ENCODE peak calls at places on chromosomes 12 and 14, in nine cellular contexts. X is GM23248, M is lower lobe of right lung, L is H9, D is sigmoid colon, U is right cardiac atrium, S is PC-3, Q is transverse colon, F is A549. A is an unnamed sample. For H3K4me1, the result is how much of the 10 kb centered on the place peaks cover.

GRCh38 chr12:115421350-115421749 is 737.4 kb upstream of the TBX3 start:
- DNase-seq in X (no peak), M (no peak), L (no peak), D (no peak), U (no peak), S (no peak), Q (no peak), F (no peak), A (no peak)

GRCh38 chr12:45122776-45123380 is 72.0 kb upstream of the DBX2 start:
- DNase-seq in X (peak), M (no peak), L (no peak), D (no peak), U (no peak), S (peak), Q (no peak), F (no peak), A (no peak)

GRCh38 chr14:76101384-76101783 is 50.3 kb upstream of the GPATCH2L start:
- DNase-seq in X (peak), M (no peak), L (no peak), D (peak), U (no peak), S (no peak), Q (no peak), F (no peak), A (no peak)

GRCh38 chr14:90409209-90409730 is 12.4 kb downstream of the CALM1 start:
- DNase-seq in X (peak), M (no peak), L (no peak), D (peak), U (peak), S (peak), Q (peak), F (peak), A (no peak)

GRCh38 chr12:108381793-108382436 is 42.8 kb upstream of the CMKLR1 start:
- DNase-seq in X (peak), M (no peak), L (peak), D (no peak), U (no peak), S (peak), Q (no peak), F (no peak), A (no peak)

GRCh38 chr14:34252227-34252626 is 209.8 kb downstream of the SPTSSA start:
- DNase-seq in X (peak), M (no peak), L (no peak), D (no peak), U (no peak), S (peak), Q (no peak), F (no peak), A (no peak)

GRCh38 chr14:90305176-90305601 is 26.6 kb downstream of the NRDE2 start:
- DNase-seq in X (no peak), M (no peak), L (no peak), D (no peak), U (no peak), S (no peak), Q (no peak), F (no peak), A (no peak)

GRCh38 chr12:65463082-65463481 is 184.6 kb downstream of the MSRB3 start:
- DNase-seq in X (no peak), M (no peak), L (no peak), D (no peak), U (no peak), S (no peak), Q (no peak), F (no peak), A (no peak)

GRCh38 chr12:93783827-93784226 is 106.7 kb downstream of the CRADD start:
- DNase-seq in X (peak), M (no peak), L (no peak), D (no peak), U (no peak), S (no peak), Q (no peak), F (no peak), A (no peak)

GRCh38 chr12:49920241-49920914 is 16.7 kb upstream of the FAIM2 start:
- DNase-seq in X (peak), M (no peak), L (peak), D (no peak), U (peak), S (peak), Q (no peak), F (no peak), A (peak)

GRCh38 chr12:49920915-49921286 is 17.2 kb upstream of the FAIM2 start:
- DNase-seq in X (no peak), M (no peak), L (no peak), D (no peak), U (no peak), S (no peak), Q (no peak), F (no peak), A (peak)

GRCh38 chr12:49922349-49923034 is 18.8 kb upstream of the FAIM2 start:
- DNase-seq in X (no peak), M (no peak), L (peak), D (no peak), U (peak), S (no peak), Q (no peak), F (no peak), A (peak)

GRCh38 chr12:49921936-49922335 is 18.2 kb upstream of the FAIM2 start:
- DNase-seq in X (no peak), M (no peak), L (peak), D (no peak), U (no peak), S (no peak), Q (no peak), F (no peak), A (peak)

GRCh38 chr12:49921299-49921698 is 17.6 kb upstream of the FAIM2 start:
- DNase-seq in X (no peak), M (no peak), L (no peak), D (no peak), U (no peak), S (no peak), Q (no peak), F (no peak), A (no peak)
- H3K27ac ChIP-seq in X (no peak), M (no peak), L (no peak), D (no peak), U (no peak), S (no peak), Q (no peak), F (no peak), A (no peak)

GRCh38 chr14:77122555-77123125 is 19.0 kb downstream of the ZDHHC22 start:
- DNase-seq in X (no peak), M (no peak), L (peak), D (no peak), U (no peak), S (no peak), Q (no peak), F (no peak), A (no peak)
- H3K4me1 ChIP-seq in X (under half), M (under half), L (under half), D (under half), U (under half), S (under half), Q (under half), F (under half), A (under half)

DNA sequence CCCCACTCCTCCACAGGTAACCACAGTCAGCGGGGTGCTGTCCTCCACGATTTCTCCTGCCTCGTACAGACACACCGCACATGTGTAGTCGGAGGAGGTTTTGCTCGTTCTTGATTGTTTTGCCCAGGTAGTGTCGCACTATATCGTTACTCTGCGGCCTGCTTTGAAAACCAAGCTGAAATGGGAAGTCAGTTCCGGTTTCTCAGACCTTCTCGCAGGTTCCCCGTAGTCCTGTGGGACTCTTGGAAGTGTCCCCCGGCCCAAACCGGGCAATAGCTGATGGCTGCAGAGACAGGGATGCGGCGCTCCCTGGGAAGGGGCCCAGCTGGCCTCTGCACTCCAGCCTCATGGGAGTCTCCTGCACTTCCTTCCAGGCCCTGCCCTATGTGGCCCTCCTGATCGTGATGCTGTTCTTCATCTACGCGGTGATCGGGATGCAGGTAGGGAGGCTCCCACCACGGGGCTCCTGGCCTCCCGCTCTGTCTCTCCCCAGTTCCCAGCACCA is 141.3 kb upstream of the FKBP4 start:
- DNase-seq in X (no peak), M (no peak), L (no peak), D (peak), U (no peak), S (no peak), Q (peak), F (no peak), A (peak)
- H3K27ac ChIP-seq in X (no peak), M (no peak), L (no peak), D (no peak), U (no peak), S (no peak), Q (no peak), F (no peak), A (no peak)

GRCh38 chr14:65226824-65227604 is 124.7 kb upstream of the MAX start:
- DNase-seq in X (peak), M (no peak), L (no peak), D (no peak), U (no peak), S (peak), Q (peak), F (no peak), A (no peak)

GRCh38 chr14:65230287-65230728 is 128.0 kb upstream of the MAX start:
- DNase-seq in X (peak), M (peak), L (no peak), D (peak), U (peak), S (no peak), Q (no peak), F (no peak), A (peak)

GRCh38 chr14:65228436-65228835 is 126.1 kb upstream of the MAX start:
- DNase-seq in X (no peak), M (no peak), L (no peak), D (no peak), U (no peak), S (no peak), Q (no peak), F (no peak), A (no peak)

GRCh38 chr14:65229431-65230286 is 127.3 kb upstream of the MAX start:
- DNase-seq in X (peak), M (peak), L (peak), D (no peak), U (peak), S (no peak), Q (peak), F (no peak), A (peak)

GRCh38 chr14:65228956-65229355 is 126.6 kb upstream of the MAX start:
- DNase-seq in X (no peak), M (no peak), L (no peak), D (no peak), U (no peak), S (no peak), Q (no peak), F (no peak), A (no peak)
- H3K4me1 ChIP-seq in X (under half), M (half or more), L (under half), D (under half), U (under half), S (under half), Q (under half), F (under half), A (under half)

GRCh38 chr12:53498235-53498630 is 1.0 kb downstream of the MAP3K12 start:
- DNase-seq in X (no peak), M (no peak), L (no peak), D (no peak), U (no peak), S (no peak), Q (no peak), F (no peak), A (no peak)
- H3K27ac ChIP-seq in X (no peak), M (no peak), L (no peak), D (peak), U (no peak), S (no peak), Q (peak), F (peak), A (no peak)

GRCh38 chr14:68906439-68906838 is 72.7 kb downstream of the ACTN1 start:
- DNase-seq in X (no peak), M (peak), L (no peak), D (no peak), U (no peak), S (no peak), Q (no peak), F (no peak), A (no peak)
- H3K4me1 ChIP-seq in X (under half), M (under half), L (under half), D (under half), U (under half), S (under half), Q (under half), F (under half), A (under half)

GRCh38 chr14:54672181-54672580 is 105.3 kb downstream of the SAMD4A start:
- DNase-seq in X (no peak), M (no peak), L (no peak), D (no peak), U (no peak), S (no peak), Q (no peak), F (no peak), A (no peak)

GRCh38 chr14:54674342-54674741 is 107.4 kb downstream of the SAMD4A start:
- DNase-seq in X (no peak), M (no peak), L (no peak), D (no peak), U (no peak), S (no peak), Q (no peak), F (no peak), A (no peak)

GRCh38 chr14:54671537-54671936 is 104.6 kb downstream of the SAMD4A start:
- DNase-seq in X (no peak), M (no peak), L (no peak), D (no peak), U (no peak), S (no peak), Q (no peak), F (no peak), A (no peak)

GRCh38 chr14:54672688-54673087 is 105.8 kb downstream of the SAMD4A start:
- DNase-seq in X (peak), M (no peak), L (no peak), D (no peak), U (no peak), S (no peak), Q (no peak), F (no peak), A (no peak)

GRCh38 chr14:54673193-54674121 is 106.5 kb downstream of the SAMD4A start:
- DNase-seq in X (no peak), M (no peak), L (no peak), D (peak), U (no peak), S (no peak), Q (no peak), F (no peak), A (no peak)
- H3K27ac ChIP-seq in X (no peak), M (no peak), L (no peak), D (peak), U (peak), S (no peak), Q (peak), F (no peak), A (no peak)

A was measured in upper lobe of right lung.